ENCODE peak calls at places on chromosomes 13 and 19, in eight cellular contexts. M is activated B cell treated with CpG ODN at 0.5 μM for 24 hours, G is neural progenitor cell, A is cardiac fibroblast, L is colonic mucosa, X is dorsolateral prefrontal cortex, W is SK-N-SH, N is AG10803. C is an unnamed sample.
A peak's percentile ranks its signal among the peaks of the same experiment; 100 is the strongest.

GRCh38 chr19:6825076-6825774 is 52.7 kb downstream of the VAV1 start:
- DNase-seq in L (no peak), M (no peak), A (no peak), N (no peak), G (no peak), X (no peak), W (no peak), C (no peak)

GRCh38 chr19:4115050-4115817 is 8.7 kb downstream of the MAP2K2 start:
- DNase-seq in W (peak; percentile 7), G (no peak), M (peak; percentile 36), N (no peak), L (no peak), X (peak; percentile 78), A (no peak), C (no peak)

GRCh38 chr19:47210689-47211316 is 20.2 kb downstream of the BBC3 start:
- DNase-seq in X (no peak), M (peak; percentile 53), A (peak; percentile 89), W (peak; percentile 74), L (peak; percentile 92), G (peak; percentile 75), N (peak; percentile 81), C (peak; percentile 86)

GRCh38 chr13:24632382-24633121 is 47.7 kb upstream of the ATP12A start:
- DNase-seq in M (no peak), G (no peak), W (no peak), A (peak; percentile 18), X (no peak), L (no peak), N (peak; percentile 24), C (peak; percentile 38)

GRCh38 chr19:15828121-15828620 is 12.7 kb upstream of the OR10H1 start:
- DNase-seq in M (no peak), L (no peak), W (no peak), A (no peak), X (no peak), N (no peak), G (no peak), C (no peak)

GRCh38 chr19:55638864-55639359 is 1.9 kb upstream of the ZNF580 start:
- DNase-seq in A (peak; percentile 55), X (no peak), W (peak; percentile 52), M (no peak), G (peak; percentile 52), L (no peak), N (peak; percentile 37), C (peak; percentile 46)

GRCh38 chr13:43786472-43786765 is 353 bp downstream of the ENOX1 start:
- DNase-seq in N (no peak), W (no peak), L (peak; percentile 17), X (no peak), G (no peak), A (no peak), M (no peak), C (no peak)

GRCh38 chr19:35742121-35742724 is at the start of gene IGFLR1:
- DNase-seq in W (no peak), N (no peak), M (peak; percentile 60), A (no peak), X (no peak), L (peak; percentile 53), G (no peak), C (no peak)

GRCh38 chr13:108376308-108376707 is 106.8 kb downstream of the TNFSF13B start:
- DNase-seq in W (no peak), G (no peak), N (no peak), X (no peak), M (no peak), A (no peak), L (no peak), C (no peak)

GRCh38 chr13:63842102-63842501 is 2426.5 kb upstream of the PCDH20 start:
- DNase-seq in X (no peak), N (no peak), W (no peak), A (no peak), M (no peak), G (no peak), L (no peak), C (no peak)
- TF ChIP-seq CTCF in X (no peak), N (no peak), W (no peak), A (no peak), M (no peak), G (no peak), L (no peak), C (no peak)

GRCh38 chr13:104320446-104320845 is 1254.2 kb upstream of the SLC10A2 start:
- DNase-seq in W (no peak), A (no peak), M (no peak), X (no peak), N (no peak), G (no peak), L (no peak), C (no peak)

GRCh38 chr13:104321756-104322155 is 1255.5 kb upstream of the SLC10A2 start:
- DNase-seq in L (no peak), M (no peak), A (no peak), W (no peak), N (no peak), X (no peak), G (no peak), C (no peak)

GRCh38 chr13:104315606-104316005 is 1249.4 kb upstream of the SLC10A2 start:
- DNase-seq in W (no peak), L (no peak), G (no peak), X (no peak), A (peak; percentile 98), M (no peak), N (peak; percentile 19), C (peak; percentile 68)

GRCh38 chr13:104314926-104315535 is 1248.8 kb upstream of the SLC10A2 start:
- DNase-seq in N (no peak), M (no peak), A (peak; percentile 58), G (no peak), L (no peak), X (no peak), W (no peak), C (no peak)

DNA sequence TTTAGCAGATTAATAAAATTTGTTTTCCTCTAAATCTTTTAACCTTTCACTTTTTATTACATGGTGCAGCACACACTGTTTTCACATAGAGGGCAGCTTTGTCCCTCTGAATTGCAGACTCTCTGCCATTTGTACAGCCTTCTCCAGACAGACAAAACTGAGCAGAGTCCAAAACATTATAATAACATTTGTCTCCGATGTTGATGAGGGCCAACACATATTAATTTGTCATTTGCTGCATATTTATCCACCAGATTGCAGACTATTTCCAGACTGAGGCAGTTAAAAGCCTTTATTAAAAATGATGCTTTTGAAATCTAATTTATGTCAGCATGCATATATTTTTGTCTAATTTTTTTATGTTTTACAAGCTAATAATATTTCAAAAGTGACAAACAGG is 1251.9 kb upstream of the SLC10A2 start:
- DNase-seq in G (peak; percentile 18), N (no peak), A (peak; percentile 68), L (no peak), W (peak; percentile 49), X (no peak), M (no peak), C (peak; percentile 43)
- TF ChIP-seq CTCF in G (peak; percentile 53), N (no peak), A (peak; percentile 52), L (no peak), W (peak; percentile 58), X (peak; percentile 24), M (no peak), C (peak; percentile 44)

GRCh38 chr19:44807162-44807561 is 1.7 kb upstream of the BCAM start:
- DNase-seq in A (no peak), X (no peak), G (no peak), L (peak; percentile 80), N (no peak), M (no peak), W (no peak), C (peak; percentile 78)

GRCh38 chr19:44808463-44809371 is at the start of gene BCAM:
- DNase-seq in N (peak; percentile 41), W (peak; percentile 97), X (no peak), G (peak; percentile 91), L (peak; percentile 68), A (peak; percentile 33), M (no peak), C (peak; percentile 66)

GRCh38 chr19:44806271-44806670 is 2.6 kb upstream of the BCAM start:
- DNase-seq in G (no peak), X (no peak), M (no peak), L (no peak), A (no peak), W (no peak), N (no peak), C (no peak)

GRCh38 chr19:44809856-44810554 is 1.1 kb downstream of the BCAM start:
- DNase-seq in X (no peak), M (no peak), N (no peak), A (no peak), W (no peak), G (peak; percentile 39), L (no peak), C (no peak)

DNA sequence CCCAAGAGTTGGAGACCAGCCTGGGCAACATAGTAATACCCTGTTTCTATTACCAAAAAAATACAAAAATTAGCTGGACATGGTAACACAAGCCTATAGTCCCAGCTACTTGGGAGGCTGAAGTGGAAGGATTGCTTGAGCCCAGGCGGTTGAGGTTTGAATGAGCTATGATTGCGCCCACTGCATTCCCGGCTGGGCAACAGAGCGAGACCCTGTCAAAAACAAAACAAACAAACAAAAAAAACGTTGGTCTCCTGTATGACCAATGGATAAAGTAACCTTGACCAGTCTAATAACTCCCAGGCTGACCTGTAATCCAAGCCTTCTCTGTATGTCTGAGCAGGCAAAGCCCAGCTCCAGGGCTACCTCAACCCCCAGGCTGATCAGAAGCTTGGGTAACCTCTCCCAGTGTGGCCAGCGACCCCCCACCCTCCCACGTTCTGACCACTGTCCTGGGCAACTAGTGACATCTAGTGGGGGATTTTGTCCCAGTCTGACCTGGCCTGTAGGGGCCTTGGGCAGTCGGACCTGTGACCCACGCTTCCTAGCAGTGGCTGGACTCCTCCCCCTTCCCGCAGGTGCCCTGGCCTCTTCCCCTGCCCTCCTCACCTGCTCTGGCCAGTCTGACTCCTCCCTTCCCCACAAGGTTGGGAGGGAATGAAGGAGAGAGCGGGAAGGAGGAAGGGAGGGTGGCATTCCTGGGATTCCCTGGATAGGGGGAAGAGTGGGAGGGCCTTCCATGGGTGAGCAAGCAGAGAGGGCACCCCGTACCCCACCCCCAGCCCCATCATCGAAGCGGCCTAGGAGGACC is 1.0 kb upstream of the BCAM start:
- DNase-seq in M (no peak), N (peak; percentile 25), A (peak; percentile 35), W (peak; percentile 83), G (peak; percentile 87), L (peak; percentile 46), X (no peak), C (peak; percentile 48)
- TF ChIP-seq CTCF in M (no peak), N (peak; percentile 44), A (peak; percentile 57), W (peak; percentile 69), G (peak; percentile 71), L (peak; percentile 22), X (peak; percentile 48), C (peak; percentile 35)

GRCh38 chr19:33750587-33751385 is 45.9 kb upstream of the KCTD15 start:
- DNase-seq in A (no peak), L (no peak), X (no peak), G (no peak), W (peak; percentile 90), N (no peak), M (no peak), C (no peak)

GRCh38 chr19:33752945-33753344 is 43.7 kb upstream of the KCTD15 start:
- DNase-seq in L (no peak), N (no peak), W (no peak), X (no peak), A (no peak), M (no peak), G (no peak), C (no peak)

GRCh38 chr19:33754361-33754760 is 42.3 kb upstream of the KCTD15 start:
- DNase-seq in G (no peak), W (no peak), L (no peak), A (no peak), X (no peak), M (no peak), N (no peak), C (no peak)

GRCh38 chr19:33751386-33751770 is 45.3 kb upstream of the KCTD15 start:
- DNase-seq in X (no peak), M (no peak), L (no peak), A (no peak), N (no peak), W (peak; percentile 58), G (no peak), C (no peak)

GRCh38 chr19:33752018-33752790 is 44.5 kb upstream of the KCTD15 start:
- DNase-seq in L (no peak), X (no peak), G (peak; percentile 34), N (no peak), M (no peak), A (no peak), W (no peak), C (no peak)
- TF ChIP-seq CTCF in L (no peak), X (no peak), G (no peak), N (no peak), M (no peak), A (no peak), W (no peak), C (no peak)